ENCODE peak calls at places on chromosomes 11 and 22, in five cellular contexts. A is COR-L47, H is RPMI8226, O is WTC11, V is adipocyte. P is an unnamed sample.

GRCh38 chr22:37330200-37331033 is 48.1 kb downstream of the CYTH4 start:
- DNase-seq in O (peak; percentile 91), V (no peak), H (peak; percentile 97), A (peak; percentile 78), P (peak; percentile 97)

GRCh38 chr11:44681698-44682097 is 45.1 kb upstream of the TSPAN18 start:
- DNase-seq in V (peak; percentile 20), A (no peak), O (no peak), H (no peak), P (no peak)

GRCh38 chr22:38270091-38270972 is 2.5 kb downstream of the TMEM184B start:
- DNase-seq in O (no peak), H (no peak), A (no peak), V (peak; percentile 40), P (no peak)

GRCh38 chr11:119759324-119759723 is 30.3 kb upstream of the NECTIN1 start:
- DNase-seq in O (no peak), A (no peak), H (no peak), V (peak; percentile 52), P (no peak)

GRCh38 chr11:31421840-31422239 is 52.2 kb downstream of the DNAJC24 start:
- DNase-seq in H (no peak), O (no peak), V (no peak), A (peak; percentile 4), P (peak; percentile 48)

GRCh38 chr11:1228921-1229451 is 6.1 kb downstream of the MUC5B start:
- DNase-seq in V (no peak), A (no peak), O (no peak), H (no peak), P (peak; percentile 0)

GRCh38 chr11:45089251-45089650 is 57.2 kb upstream of the PRDM11 start:
- DNase-seq in A (no peak), V (peak; percentile 97), O (no peak), H (no peak), P (no peak)

GRCh38 chr22:48760481-48761238 is 1067.0 kb downstream of the BRD1 start:
- DNase-seq in H (no peak), O (peak; percentile 5), V (no peak), A (no peak), P (no peak)

GRCh38 chr11:48210052-48210451 is 6.6 kb upstream of the OR4B1 start:
- DNase-seq in V (peak; percentile 9), O (no peak), H (no peak), A (no peak), P (peak; percentile 1)

GRCh38 chr11:113147249-113147648 is 167.1 kb upstream of the TTC12 start:
- DNase-seq in A (peak; percentile 81), V (no peak), O (no peak), H (no peak), P (peak; percentile 44)